ENCODE peak calls at places on chromosomes 2 and 18, in five cellular contexts. One of them, this sample, is unnamed.

GRCh38 chr2:58032016-58032750 is 14.4 kb upstream of the VRK2 start:
- DNase-seq in CD4-positive, CD25-positive, alpha-beta regulatory T cell: no peak
- DNase-seq in AG09309: no peak
- DNase-seq in stomach: no peak
- DNase-seq in AG10803: peak; percentile 10
- DNase-seq in this sample: no peak

GRCh38 chr2:108993095-108993937 is 4.3 kb upstream of the EDAR start:
- DNase-seq in AG09309: no peak
- DNase-seq in CD4-positive, CD25-positive, alpha-beta regulatory T cell: no peak
- DNase-seq in stomach: no peak
- DNase-seq in AG10803: no peak
- DNase-seq in this sample: no peak

GRCh38 chr2:96773922-96774321 is 13.2 kb downstream of the CNNM4 start:
- DNase-seq in CD4-positive, CD25-positive, alpha-beta regulatory T cell: peak; percentile 42
- DNase-seq in AG09309: no peak
- DNase-seq in stomach: peak; percentile 33
- DNase-seq in AG10803: no peak
- DNase-seq in this sample: no peak

GRCh38 chr2:160388464-160389263 is 104.9 kb downstream of the RBMS1 start:
- DNase-seq in AG09309: no peak
- DNase-seq in CD4-positive, CD25-positive, alpha-beta regulatory T cell: no peak
- DNase-seq in stomach: peak; percentile 30
- DNase-seq in AG10803: peak; percentile 61
- DNase-seq in this sample: no peak

GRCh38 chr2:63494100-63494499 is 94.2 kb downstream of the WDPCP start:
- DNase-seq in AG09309: no peak
- DNase-seq in AG10803: no peak
- DNase-seq in stomach: no peak
- DNase-seq in CD4-positive, CD25-positive, alpha-beta regulatory T cell: no peak
- DNase-seq in this sample: no peak

GRCh38 chr2:121045245-121045644 is 239.8 kb downstream of the TFCP2L1 start:
- DNase-seq in stomach: no peak
- DNase-seq in CD4-positive, CD25-positive, alpha-beta regulatory T cell: no peak
- DNase-seq in AG09309: no peak
- DNase-seq in AG10803: no peak
- DNase-seq in this sample: no peak

GRCh38 chr2:151357359-151357758 is at the start of gene TNFAIP6:
- DNase-seq in stomach: no peak
- DNase-seq in AG10803: peak; percentile 96
- DNase-seq in AG09309: peak; percentile 94
- DNase-seq in CD4-positive, CD25-positive, alpha-beta regulatory T cell: no peak
- DNase-seq in this sample: peak; percentile 38

GRCh38 chr18:8609711-8610441 is 639 bp downstream of the RAB12 start:
- DNase-seq in AG09309: no peak
- DNase-seq in AG10803: peak; percentile 6
- DNase-seq in stomach: no peak
- DNase-seq in CD4-positive, CD25-positive, alpha-beta regulatory T cell: peak; percentile 8
- DNase-seq in this sample: no peak

GRCh38 chr2:68978098-68978497 is 3.7 kb downstream of the GKN1 start:
- DNase-seq in AG10803: no peak
- DNase-seq in CD4-positive, CD25-positive, alpha-beta regulatory T cell: no peak
- DNase-seq in AG09309: no peak
- DNase-seq in stomach: no peak
- DNase-seq in this sample: no peak

GRCh38 chr2:222797308-222797707 is 63.5 kb upstream of the ACSL3 start:
- DNase-seq in stomach: no peak
- DNase-seq in CD4-positive, CD25-positive, alpha-beta regulatory T cell: no peak
- DNase-seq in AG09309: peak; percentile 23
- DNase-seq in AG10803: peak; percentile 71
- DNase-seq in this sample: peak; percentile 28

GRCh38 chr2:218882866-218883366 is 2.3 kb downstream of the WNT10A start:
- DNase-seq in stomach: no peak
- DNase-seq in AG09309: no peak
- DNase-seq in CD4-positive, CD25-positive, alpha-beta regulatory T cell: no peak
- DNase-seq in AG10803: no peak
- DNase-seq in this sample: no peak

GRCh38 chr18:9968081-9968848 is 54.4 kb downstream of the VAPA start:
- DNase-seq in AG09309: no peak
- DNase-seq in CD4-positive, CD25-positive, alpha-beta regulatory T cell: no peak
- DNase-seq in AG10803: peak; percentile 26
- DNase-seq in stomach: no peak
- DNase-seq in this sample: no peak

GRCh38 chr2:220090050-220090449 is 462.6 kb downstream of the SLC4A3 start:
- DNase-seq in CD4-positive, CD25-positive, alpha-beta regulatory T cell: no peak
- DNase-seq in stomach: no peak
- DNase-seq in AG09309: peak; percentile 34
- DNase-seq in AG10803: no peak
- DNase-seq in this sample: no peak

GRCh38 chr18:48228301-48228715 is 180.9 kb downstream of the ZBTB7C start:
- DNase-seq in AG10803: peak; percentile 8
- DNase-seq in CD4-positive, CD25-positive, alpha-beta regulatory T cell: no peak
- DNase-seq in AG09309: no peak
- DNase-seq in stomach: no peak
- DNase-seq in this sample: no peak

GRCh38 chr2:27078267-27079194 is at the start of gene EMILIN1:
- DNase-seq in AG09309: peak; percentile 89
- DNase-seq in CD4-positive, CD25-positive, alpha-beta regulatory T cell: no peak
- DNase-seq in AG10803: peak; percentile 97
- DNase-seq in stomach: peak; percentile 45
- DNase-seq in this sample: no peak

GRCh38 chr2:136527560-136527959 is 237.8 kb upstream of the THSD7B start:
- DNase-seq in AG10803: no peak
- DNase-seq in CD4-positive, CD25-positive, alpha-beta regulatory T cell: no peak
- DNase-seq in AG09309: no peak
- DNase-seq in stomach: no peak
- DNase-seq in this sample: no peak

GRCh38 chr2:74261204-74261864 is 62.9 kb downstream of the MTHFD2 start:
- DNase-seq in CD4-positive, CD25-positive, alpha-beta regulatory T cell: no peak
- DNase-seq in AG10803: peak; percentile 26
- DNase-seq in AG09309: no peak
- DNase-seq in stomach: peak; percentile 37
- DNase-seq in this sample: no peak

GRCh38 chr2:144519934-144520717 is at the start of gene ZEB2:
- DNase-seq in AG09309: peak; percentile 72
- DNase-seq in AG10803: peak; percentile 90
- DNase-seq in CD4-positive, CD25-positive, alpha-beta regulatory T cell: no peak
- DNase-seq in stomach: no peak
- DNase-seq in this sample: no peak

GRCh38 chr2:83055338-83056010 is 1403.6 kb downstream of the SUCLG1 start:
- DNase-seq in CD4-positive, CD25-positive, alpha-beta regulatory T cell: no peak
- DNase-seq in AG10803: peak; percentile 77
- DNase-seq in stomach: no peak
- DNase-seq in AG09309: peak; percentile 64
- DNase-seq in this sample: peak; percentile 81

GRCh38 chr2:23661276-23662050 is 265.5 kb downstream of the ATAD2B start:
- DNase-seq in stomach: no peak
- DNase-seq in CD4-positive, CD25-positive, alpha-beta regulatory T cell: no peak
- DNase-seq in AG09309: no peak
- DNase-seq in AG10803: no peak
- DNase-seq in this sample: no peak

GRCh38 chr18:44916429-44917183 is 235.9 kb downstream of the SETBP1 start:
- DNase-seq in AG10803: no peak
- DNase-seq in AG09309: no peak
- DNase-seq in CD4-positive, CD25-positive, alpha-beta regulatory T cell: no peak
- DNase-seq in stomach: no peak
- DNase-seq in this sample: no peak

GRCh38 chr2:169042856-169043255 is 11.7 kb upstream of the ABCB11 start:
- DNase-seq in stomach: no peak
- DNase-seq in CD4-positive, CD25-positive, alpha-beta regulatory T cell: no peak
- DNase-seq in AG09309: no peak
- DNase-seq in AG10803: no peak
- DNase-seq in this sample: no peak

DNA sequence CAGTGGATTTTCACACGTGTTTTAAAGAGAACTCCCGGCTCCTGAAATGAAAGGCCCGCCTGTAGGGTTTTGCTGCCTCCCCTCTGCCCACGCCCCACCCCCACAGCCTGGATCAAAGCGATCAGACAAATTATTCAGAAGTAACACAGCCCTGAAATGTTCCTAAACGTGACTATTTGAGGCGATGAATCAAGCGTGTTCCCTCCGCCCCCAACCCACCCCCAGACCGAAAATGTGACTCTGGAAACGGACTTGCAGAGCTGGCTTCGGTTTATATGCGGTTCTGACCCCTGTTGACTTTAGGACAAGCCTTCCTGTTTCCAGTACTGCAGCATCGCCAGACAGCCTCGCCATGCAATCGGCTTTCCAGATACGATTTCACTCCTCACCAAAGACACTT is 28.8 kb upstream of the SMIM21 start:
- DNase-seq in stomach: no peak
- DNase-seq in AG09309: no peak
- DNase-seq in CD4-positive, CD25-positive, alpha-beta regulatory T cell: no peak
- DNase-seq in AG10803: no peak
- DNase-seq in this sample: no peak
- H3K4me3 ChIP-seq in stomach: peak overlapping the region; percentile 64
- H3K4me3 ChIP-seq in AG09309: peak overlapping the region; percentile 42
- H3K4me3 ChIP-seq in CD4-positive, CD25-positive, alpha-beta regulatory T cell: no peak overlapping the region
- H3K4me3 ChIP-seq in AG10803: no peak overlapping the region
- H3K4me3 ChIP-seq in this sample: peak overlapping the region; percentile 57

GRCh38 chr18:64993695-64994094 is 757.1 kb upstream of the CDH7 start:
- DNase-seq in AG09309: no peak
- DNase-seq in CD4-positive, CD25-positive, alpha-beta regulatory T cell: no peak
- DNase-seq in stomach: no peak
- DNase-seq in AG10803: no peak
- DNase-seq in this sample: no peak
- H3K4me3 ChIP-seq in AG09309: no peak overlapping the region
- H3K4me3 ChIP-seq in CD4-positive, CD25-positive, alpha-beta regulatory T cell: no peak overlapping the region
- H3K4me3 ChIP-seq in stomach: no peak overlapping the region
- H3K4me3 ChIP-seq in AG10803: no peak overlapping the region
- H3K4me3 ChIP-seq in this sample: no peak overlapping the region

GRCh38 chr2:232955856-232956255 is 57.2 kb downstream of the NGEF start:
- DNase-seq in AG10803: no peak
- DNase-seq in AG09309: no peak
- DNase-seq in stomach: no peak
- DNase-seq in CD4-positive, CD25-positive, alpha-beta regulatory T cell: no peak
- DNase-seq in this sample: no peak

GRCh38 chr2:232957607-232958211 is 55.3 kb downstream of the NGEF start:
- DNase-seq in stomach: no peak
- DNase-seq in AG10803: no peak
- DNase-seq in AG09309: no peak
- DNase-seq in CD4-positive, CD25-positive, alpha-beta regulatory T cell: no peak
- DNase-seq in this sample: no peak

GRCh38 chr2:232951891-232952290 is 61.2 kb downstream of the NGEF start:
- DNase-seq in AG10803: no peak
- DNase-seq in AG09309: no peak
- DNase-seq in CD4-positive, CD25-positive, alpha-beta regulatory T cell: no peak
- DNase-seq in stomach: no peak
- DNase-seq in this sample: peak; percentile 9

GRCh38 chr2:232951181-232951580 is 61.9 kb downstream of the NGEF start:
- DNase-seq in CD4-positive, CD25-positive, alpha-beta regulatory T cell: no peak
- DNase-seq in stomach: no peak
- DNase-seq in AG09309: no peak
- DNase-seq in AG10803: no peak
- DNase-seq in this sample: no peak

GRCh38 chr2:232954691-232955090 is 58.4 kb downstream of the NGEF start:
- DNase-seq in CD4-positive, CD25-positive, alpha-beta regulatory T cell: no peak
- DNase-seq in AG10803: no peak
- DNase-seq in AG09309: no peak
- DNase-seq in stomach: no peak
- DNase-seq in this sample: no peak
- H3K4me3 ChIP-seq in CD4-positive, CD25-positive, alpha-beta regulatory T cell: no peak overlapping the region
- H3K4me3 ChIP-seq in AG10803: no peak overlapping the region
- H3K4me3 ChIP-seq in AG09309: no peak overlapping the region
- H3K4me3 ChIP-seq in stomach: no peak overlapping the region
- H3K4me3 ChIP-seq in this sample: no peak overlapping the region

DNA sequence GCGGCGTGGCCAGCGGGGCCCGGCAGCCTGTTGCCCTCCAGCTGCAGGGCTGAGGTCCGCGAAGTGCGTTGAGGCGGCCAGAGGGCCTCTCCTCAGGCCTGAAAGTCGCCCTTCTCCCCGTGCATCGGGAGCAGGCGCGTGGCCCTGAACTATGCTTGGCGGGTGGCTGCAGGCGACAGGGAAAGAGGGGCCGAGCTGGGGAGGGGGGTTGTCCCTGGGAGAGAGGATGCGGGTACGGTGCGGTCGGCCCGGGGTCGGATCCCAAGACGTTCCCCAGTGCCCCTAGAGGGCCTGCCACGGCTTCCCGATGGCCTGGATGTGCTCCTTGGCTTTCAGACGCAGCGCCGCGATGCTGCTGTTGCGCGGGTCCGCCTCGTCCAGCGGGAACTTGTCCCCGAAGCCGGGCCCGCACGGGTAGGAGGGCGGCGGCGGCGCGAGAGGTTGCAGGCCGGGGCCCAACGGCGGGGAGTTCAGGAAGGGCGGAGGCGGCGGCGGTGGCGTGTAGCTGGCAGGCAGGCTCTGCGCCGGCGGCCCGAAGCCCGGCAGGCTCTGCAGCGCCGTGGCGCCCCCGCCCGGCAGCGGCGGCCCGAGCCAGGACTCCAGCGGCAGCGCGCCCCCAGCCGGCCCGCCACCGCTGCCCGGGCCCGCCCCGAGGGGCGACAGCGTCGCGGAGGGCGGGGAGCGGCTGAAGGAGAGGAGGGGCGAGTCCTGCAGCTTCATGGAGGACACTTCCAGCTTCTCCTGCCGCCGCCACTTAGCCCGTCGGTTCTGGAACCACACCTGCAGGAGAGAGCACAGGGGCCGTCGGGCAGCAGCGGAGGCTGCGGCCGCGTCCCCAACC is 4.3 kb downstream of the RAX start:
- DNase-seq in CD4-positive, CD25-positive, alpha-beta regulatory T cell: no peak
- DNase-seq in AG09309: no peak
- DNase-seq in stomach: no peak
- DNase-seq in AG10803: no peak
- DNase-seq in this sample: no peak
- H3K4me3 ChIP-seq in CD4-positive, CD25-positive, alpha-beta regulatory T cell: no peak overlapping the region
- H3K4me3 ChIP-seq in AG09309: no peak overlapping the region
- H3K4me3 ChIP-seq in stomach: peak overlapping the region; percentile 34
- H3K4me3 ChIP-seq in AG10803: no peak overlapping the region
- H3K4me3 ChIP-seq in this sample: no peak overlapping the region

DNA sequence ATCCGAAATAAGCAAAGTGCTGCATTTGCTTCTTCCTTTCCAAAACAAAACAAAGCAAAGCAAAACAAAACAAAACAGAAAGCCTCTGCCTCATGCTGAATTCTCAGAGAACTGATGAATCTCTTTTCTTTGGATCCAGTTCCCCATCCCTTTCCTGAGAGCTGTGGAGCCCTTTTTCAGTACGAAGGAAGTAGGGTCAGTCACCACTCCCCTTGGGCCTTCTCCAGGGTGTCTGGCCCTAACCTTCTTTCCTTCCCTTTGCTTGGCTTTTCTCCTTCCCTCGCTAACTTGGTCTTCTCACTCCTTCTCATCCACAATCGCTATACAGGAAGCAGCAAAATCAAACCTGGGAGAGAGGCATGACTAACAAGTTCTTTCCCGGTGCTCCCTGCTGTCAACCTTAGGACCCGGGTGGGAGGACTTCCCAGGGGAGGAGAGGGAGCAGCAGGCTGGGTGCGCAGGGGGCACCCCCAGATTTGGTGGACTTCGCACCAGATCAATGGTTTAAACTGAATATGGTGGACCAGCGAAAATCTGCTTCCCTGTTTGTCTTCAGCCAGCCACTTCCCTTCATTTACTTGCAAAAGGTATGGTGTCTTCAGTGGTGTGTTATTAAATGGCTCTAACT is 56.2 kb downstream of the NRP2 start:
- DNase-seq in AG10803: no peak
- DNase-seq in CD4-positive, CD25-positive, alpha-beta regulatory T cell: no peak
- DNase-seq in stomach: no peak
- DNase-seq in AG09309: no peak
- DNase-seq in this sample: no peak
- H3K4me3 ChIP-seq in AG10803: no peak overlapping the region
- H3K4me3 ChIP-seq in CD4-positive, CD25-positive, alpha-beta regulatory T cell: no peak overlapping the region
- H3K4me3 ChIP-seq in stomach: no peak overlapping the region
- H3K4me3 ChIP-seq in AG09309: no peak overlapping the region
- H3K4me3 ChIP-seq in this sample: no peak overlapping the region

GRCh38 chr18:54148678-54149077 is 75.8 kb downstream of the MBD2 start:
- DNase-seq in AG10803: no peak
- DNase-seq in stomach: no peak
- DNase-seq in CD4-positive, CD25-positive, alpha-beta regulatory T cell: no peak
- DNase-seq in AG09309: no peak
- DNase-seq in this sample: no peak
- H3K4me3 ChIP-seq in AG10803: no peak overlapping the region
- H3K4me3 ChIP-seq in stomach: no peak overlapping the region
- H3K4me3 ChIP-seq in CD4-positive, CD25-positive, alpha-beta regulatory T cell: no peak overlapping the region
- H3K4me3 ChIP-seq in AG09309: no peak overlapping the region
- H3K4me3 ChIP-seq in this sample: no peak overlapping the region

This sample was measured in retinal pigment epithelial cell.